ENCODE peak calls at places on chromosomes 16 and 17, in ten cellular contexts. H, R, V, X, P, G, S, C, I and Z are unnamed samples. For H3K9me3 and H3K36me3, the result is how much of the 10 kb centered on the place peaks cover.

GRCh38 chr16:66428682-66429251 is 1.7 kb downstream of the BEAN1 start:
- DNase-seq in H (no peak), R (peak), V (no peak), X (no peak), P (no peak), G (no peak), S (no peak), C (no peak), I (no peak), Z (no peak)

GRCh38 chr17:39144414-39144813 is 7.0 kb downstream of the PLXDC1 start:
- DNase-seq in H (no peak), R (no peak), V (no peak), X (peak), P (peak), G (no peak), S (no peak), C (peak), I (no peak), Z (no peak)

GRCh38 chr17:28712037-28712704 is 483 bp upstream of the PROCA1 start:
- DNase-seq in H (no peak), R (peak), V (peak), X (peak), P (peak), G (peak), S (peak), C (no peak), I (no peak), Z (peak)

GRCh38 chr17:8856869-8857575 is 10.5 kb downstream of the PIK3R6 start:
- DNase-seq in H (no peak), R (peak), V (no peak), X (no peak), P (no peak), G (no peak), S (no peak), C (no peak), I (no peak), Z (no peak)

GRCh38 chr16:55392701-55393100 is 68.7 kb downstream of the IRX6 start:
- DNase-seq in H (no peak), R (no peak), V (no peak), X (no peak), P (no peak), G (no peak), S (no peak), C (no peak), I (no peak), Z (no peak)

GRCh38 chr16:70638814-70639792 is 7.3 kb upstream of the IL34 start:
- DNase-seq in H (no peak), R (peak), V (no peak), X (no peak), P (no peak), G (no peak), S (no peak), C (no peak), I (no peak), Z (no peak)

GRCh38 chr16:30996324-30996999 is 11.5 kb downstream of the HSD3B7 start:
- DNase-seq in H (no peak), R (no peak), V (no peak), X (no peak), P (no peak), G (no peak), S (peak), C (no peak), I (no peak), Z (no peak)

GRCh38 chr17:43409131-43409530 is 10.3 kb downstream of the ARL4D start:
- DNase-seq in H (no peak), R (no peak), V (no peak), X (no peak), P (no peak), G (no peak), S (no peak), C (no peak), I (no peak), Z (no peak)

GRCh38 chr16:2365397-2365796 is 24.9 kb upstream of the ABCA3 start:
- DNase-seq in H (no peak), R (no peak), V (no peak), X (no peak), P (no peak), G (no peak), S (no peak), C (no peak), I (no peak), Z (no peak)

GRCh38 chr17:81419886-81420768 is 24.9 kb downstream of the BAHCC1 start:
- DNase-seq in H (no peak), R (no peak), V (no peak), X (peak), P (no peak), G (no peak), S (no peak), C (no peak), I (peak), Z (no peak)

GRCh38 chr17:40018211-40019121 is 3.2 kb downstream of the CSF3 start:
- DNase-seq in H (no peak), R (peak), V (no peak), X (peak), P (no peak), G (peak), S (no peak), C (no peak), I (no peak), Z (no peak)

GRCh38 chr17:57750109-57750845 is 5.2 kb upstream of the CCDC182 start:
- DNase-seq in H (no peak), R (peak), V (no peak), X (no peak), P (no peak), G (no peak), S (no peak), C (no peak), I (no peak), Z (no peak)

GRCh38 chr17:1474402-1475189 is 17.9 kb downstream of the MYO1C start:
- DNase-seq in H (no peak), R (no peak), V (no peak), X (no peak), P (no peak), G (no peak), S (no peak), C (no peak), I (no peak), Z (no peak)

GRCh38 chr17:73791644-73792043 is 147.4 kb upstream of the SDK2 start:
- DNase-seq in H (no peak), R (peak), V (no peak), X (no peak), P (no peak), G (no peak), S (no peak), C (no peak), I (peak), Z (no peak)

GRCh38 chr16:58284488-58284887 is 10.3 kb downstream of the PRSS54 start:
- DNase-seq in H (no peak), R (no peak), V (no peak), X (no peak), P (no peak), G (no peak), S (no peak), C (no peak), I (no peak), Z (no peak)

GRCh38 chr17:38907930-38908675 is 17.3 kb upstream of the LASP1NB start:
- DNase-seq in H (no peak), R (peak), V (no peak), X (peak), P (peak), G (no peak), S (peak), C (no peak), I (no peak), Z (no peak)

GRCh38 chr17:50905460-50905803 is 39.3 kb upstream of the TOB1 start:
- DNase-seq in H (no peak), R (peak), V (no peak), X (no peak), P (no peak), G (no peak), S (peak), C (no peak), I (no peak), Z (no peak)

GRCh38 chr17:1362065-1362848 is 37.8 kb downstream of the YWHAE start:
- DNase-seq in H (no peak), R (no peak), V (peak), X (no peak), P (no peak), G (no peak), S (no peak), C (no peak), I (no peak), Z (peak)

GRCh38 chr17:76027159-76027839 is at the start of gene EVPL:
- DNase-seq in H (no peak), R (peak), V (no peak), X (no peak), P (peak), G (no peak), S (no peak), C (peak), I (no peak), Z (no peak)

GRCh38 chr17:74904687-74905409 is 11.4 kb upstream of the FADS6 start:
- DNase-seq in H (no peak), R (no peak), V (no peak), X (no peak), P (no peak), G (no peak), S (no peak), C (no peak), I (no peak), Z (no peak)

GRCh38 chr17:57468932-57469775 is 212.8 kb downstream of the MSI2 start:
- DNase-seq in H (no peak), R (no peak), V (no peak), X (no peak), P (no peak), G (no peak), S (no peak), C (no peak), I (no peak), Z (no peak)

GRCh38 chr17:29003289-29003688 is 2.5 kb downstream of the SEZ6 start:
- DNase-seq in H (no peak), R (no peak), V (no peak), X (no peak), P (no peak), G (no peak), S (no peak), C (no peak), I (no peak), Z (no peak)

GRCh38 chr17:77475012-77475976 is 334.5 kb downstream of the SEC14L1 start:
- DNase-seq in H (no peak), R (no peak), V (peak), X (no peak), P (no peak), G (no peak), S (no peak), C (no peak), I (no peak), Z (peak)

GRCh38 chr17:2057714-2058520 is 3.0 kb downstream of the HIC1 start:
- DNase-seq in H (no peak), R (peak), V (peak), X (no peak), P (no peak), G (no peak), S (no peak), C (no peak), I (no peak), Z (no peak)

GRCh38 chr16:66554492-66554891 is 2.1 kb downstream of the CKLF start:
- DNase-seq in H (no peak), R (no peak), V (no peak), X (no peak), P (no peak), G (no peak), S (no peak), C (no peak), I (no peak), Z (no peak)

GRCh38 chr16:57708168-57708567 is 13.6 kb downstream of the DRC7 start:
- DNase-seq in H (no peak), R (no peak), V (no peak), X (no peak), P (no peak), G (no peak), S (no peak), C (no peak), I (no peak), Z (no peak)

GRCh38 chr17:18129041-18129502 is 20.5 kb downstream of the MYO15A start:
- DNase-seq in H (no peak), R (no peak), V (no peak), X (no peak), P (peak), G (no peak), S (peak), C (peak), I (peak), Z (no peak)

GRCh38 chr17:46071796-46072195 is 72.7 kb downstream of the STH start:
- DNase-seq in H (no peak), R (no peak), V (no peak), X (no peak), P (no peak), G (no peak), S (no peak), C (no peak), I (no peak), Z (no peak)

GRCh38 chr17:78532922-78533640 is 44.1 kb downstream of the DNAH17 start:
- DNase-seq in H (no peak), R (peak), V (no peak), X (no peak), P (no peak), G (no peak), S (no peak), C (no peak), I (peak), Z (no peak)

GRCh38 chr17:10198509-10199249 is at the start of gene GAS7:
- DNase-seq in H (peak), R (peak), V (no peak), X (peak), P (peak), G (peak), S (peak), C (no peak), I (peak), Z (peak)

GRCh38 chr16:89200124-89200849 is at the start of gene SLC22A31:
- DNase-seq in H (no peak), R (peak), V (no peak), X (no peak), P (peak), G (no peak), S (no peak), C (no peak), I (no peak), Z (no peak)
- H3K4me3 ChIP-seq in H (peak), R (no peak), V (no peak), X (peak), P (peak), G (peak), S (no peak), C (peak), I (peak), Z (no peak)

DNA sequence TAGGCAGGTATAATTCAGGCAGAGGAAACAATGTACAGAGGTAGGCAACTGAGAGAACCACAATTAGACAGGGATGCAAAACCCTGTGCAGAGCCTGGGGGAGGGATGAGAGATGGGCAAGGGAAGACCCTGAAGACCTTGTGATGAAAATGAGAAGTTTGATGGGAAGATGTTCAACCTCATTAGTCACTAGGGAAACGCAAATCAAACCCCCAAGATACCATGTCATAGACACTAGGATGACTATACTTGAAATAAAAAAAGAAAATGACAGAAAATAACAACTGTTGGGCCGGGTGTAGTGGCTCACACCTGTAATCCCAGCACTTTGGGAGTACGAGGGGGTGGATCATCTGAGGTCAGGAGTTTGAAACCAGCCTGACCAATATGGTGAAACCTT is 813.1 kb downstream of the CDH11 start:
- DNase-seq in H (no peak), R (no peak), V (no peak), X (no peak), P (no peak), G (no peak), S (no peak), C (no peak), I (no peak), Z (no peak)
- H3K9me3 ChIP-seq in H (under half), R (under half), V (under half), X (under half), P (under half), G (under half), S (under half), C (under half), I (under half), Z (under half)

GRCh38 chr17:45030733-45031132 is 20.7 kb downstream of the DCAKD start:
- DNase-seq in H (no peak), R (no peak), V (no peak), X (no peak), P (no peak), G (no peak), S (no peak), C (no peak), I (no peak), Z (no peak)
- H3K36me3 ChIP-seq in H (half or more), R (half or more), V (half or more), X (half or more), P (under half), G (under half), S (under half), C (under half), I (under half), Z (under half)

GRCh38 chr17:48915459-48916282 is 7.5 kb downstream of the UBE2Z start:
- DNase-seq in H (no peak), R (no peak), V (no peak), X (no peak), P (no peak), G (no peak), S (no peak), C (no peak), I (peak), Z (peak)
- H3K4me3 ChIP-seq in H (no peak), R (no peak), V (peak), X (no peak), P (no peak), G (no peak), S (no peak), C (no peak), I (no peak), Z (no peak)